ENCODE peak calls at places on chromosomes 12 and 14, in four cellular contexts. F is CD4-positive, alpha-beta T cell; K is A549; H is endothelial cell of umbilical vein. M is an unnamed sample.
A peak's percentile ranks its signal among the peaks of the same experiment; 100 is the strongest.

GRCh38 chr12:47155457-47156166 is 75.9 kb upstream of the AMIGO2 start:
- DNase-seq in F (no peak), K (no peak), H (no peak), M (no peak)

GRCh38 chr14:78083837-78084236 is 86.3 kb upstream of the NRXN3 start:
- DNase-seq in F (no peak), K (no peak), H (no peak), M (no peak)

GRCh38 chr14:50067723-50068495 is 48.5 kb downstream of the VCPKMT start:
- DNase-seq in F (no peak), K (peak; percentile 40), H (peak; percentile 38), M (no peak)

GRCh38 chr14:78202976-78203375 is 32.8 kb downstream of the NRXN3 start:
- DNase-seq in F (no peak), K (no peak), H (no peak), M (no peak)

GRCh38 chr14:87952307-87953094 is 40.5 kb downstream of the GALC start:
- DNase-seq in F (no peak), K (no peak), H (no peak), M (no peak)

GRCh38 chr12:6272300-6273208 is 37.9 kb upstream of the PLEKHG6 start:
- DNase-seq in F (no peak), K (no peak), H (no peak), M (no peak)

GRCh38 chr12:109824731-109825130 is 8.5 kb downstream of the TRPV4 start:
- DNase-seq in F (no peak), K (no peak), H (no peak), M (no peak)

GRCh38 chr12:11810962-11811361 is 161.5 kb downstream of the ETV6 start:
- DNase-seq in F (no peak), K (no peak), H (peak; percentile 41), M (no peak)

GRCh38 chr14:89000007-89000942 is 175.8 kb downstream of the TTC8 start:
- DNase-seq in F (no peak), K (peak; percentile 81), H (peak; percentile 57), M (no peak)

GRCh38 chr12:30678221-30678620 is 17.4 kb downstream of the IPO8 start:
- DNase-seq in F (no peak), K (no peak), H (no peak), M (no peak)

GRCh38 chr12:108508243-108508642 is 6.8 kb upstream of the FICD start:
- DNase-seq in F (no peak), K (no peak), H (no peak), M (no peak)

GRCh38 chr12:124484526-124484953 is 82.9 kb downstream of the NCOR2 start:
- DNase-seq in F (no peak), K (no peak), H (no peak), M (no peak)

GRCh38 chr12:94667031-94667540 is 16.7 kb upstream of the TMCC3 start:
- DNase-seq in F (no peak), K (no peak), H (no peak), M (no peak)

GRCh38 chr14:103688906-103689902 is 26.0 kb downstream of the XRCC3 start:
- DNase-seq in F (no peak), K (no peak), H (no peak), M (peak; percentile 56)

GRCh38 chr12:96196781-96197180 is 2.6 kb downstream of the ELK3 start:
- DNase-seq in F (no peak), K (no peak), H (peak; percentile 59), M (no peak)

GRCh38 chr12:108269224-108269623 is 69.9 kb downstream of the CMKLR1 start:
- DNase-seq in F (no peak), K (no peak), H (no peak), M (no peak)

GRCh38 chr14:101961011-101961721 is 3.2 kb upstream of the DYNC1H1 start:
- DNase-seq in F (peak; percentile 66), K (peak; percentile 77), H (peak; percentile 76), M (peak; percentile 11)

GRCh38 chr12:86662464-86662863 is 406.3 kb upstream of the MGAT4C start:
- DNase-seq in F (no peak), K (no peak), H (no peak), M (no peak)

GRCh38 chr14:81458352-81458751 is 58.2 kb upstream of the STON2 start:
- DNase-seq in F (no peak), K (no peak), H (no peak), M (no peak)
- H3K27ac ChIP-seq in F (no peak overlapping the region), K (no peak overlapping the region), H (no peak overlapping the region), M (no peak overlapping the region)

GRCh38 chr14:22422238-22422637 is 166.8 kb downstream of the DAD1 start:
- DNase-seq in F (no peak), K (no peak), H (no peak), M (no peak)
- H3K27ac ChIP-seq in F (no peak overlapping the region), K (no peak overlapping the region), H (no peak overlapping the region), M (no peak overlapping the region)

GRCh38 chr12:14240873-14241220 is 124.6 kb upstream of the ATF7IP start:
- DNase-seq in F (no peak), K (no peak), H (no peak), M (no peak)
- H3K27ac ChIP-seq in F (no peak overlapping the region), K (no peak overlapping the region), H (no peak overlapping the region), M (no peak overlapping the region)

GRCh38 chr14:31339743-31340142 is 80.6 kb downstream of the HEATR5A start:
- DNase-seq in F (no peak), K (no peak), H (no peak), M (no peak)

GRCh38 chr14:31340297-31341063 is 79.9 kb downstream of the HEATR5A start:
- DNase-seq in F (no peak), K (no peak), H (no peak), M (no peak)

GRCh38 chr14:31336646-31337045 is 83.7 kb downstream of the HEATR5A start:
- DNase-seq in F (no peak), K (no peak), H (no peak), M (no peak)

GRCh38 chr14:31341280-31341679 is 79.1 kb downstream of the HEATR5A start:
- DNase-seq in F (no peak), K (no peak), H (no peak), M (no peak)

GRCh38 chr14:31337331-31337730 is 83.0 kb downstream of the HEATR5A start:
- DNase-seq in F (no peak), K (no peak), H (no peak), M (no peak)
- H3K27ac ChIP-seq in F (no peak overlapping the region), K (no peak overlapping the region), H (no peak overlapping the region), M (no peak overlapping the region)

GRCh38 chr12:120132863-120133385 is 16.4 kb upstream of the RAB35 start:
- DNase-seq in F (no peak), K (no peak), H (no peak), M (no peak)
- H3K27ac ChIP-seq in F (no peak overlapping the region), K (no peak overlapping the region), H (no peak overlapping the region), M (no peak overlapping the region)

GRCh38 chr14:33017016-33017415 is 78.3 kb downstream of the NPAS3 start:
- DNase-seq in F (no peak), K (no peak), H (no peak), M (no peak)
- H3K27ac ChIP-seq in F (no peak overlapping the region), K (no peak overlapping the region), H (no peak overlapping the region), M (no peak overlapping the region)

GRCh38 chr12:104460041-104460757 is 3.5 kb downstream of the CHST11 start:
- DNase-seq in F (no peak), K (no peak), H (no peak), M (no peak)

GRCh38 chr12:104460973-104461693 is 4.4 kb downstream of the CHST11 start:
- DNase-seq in F (no peak), K (no peak), H (peak; percentile 33), M (no peak)

GRCh38 chr12:104458645-104459555 is 2.2 kb downstream of the CHST11 start:
- DNase-seq in F (no peak), K (peak; percentile 19), H (peak; percentile 50), M (no peak)

GRCh38 chr12:104457746-104458644 is 1.2 kb downstream of the CHST11 start:
- DNase-seq in F (peak; percentile 54), K (peak; percentile 55), H (peak; percentile 25), M (no peak)

GRCh38 chr12:104459556-104459909 is 2.8 kb downstream of the CHST11 start:
- DNase-seq in F (no peak), K (no peak), H (no peak), M (no peak)
- H3K27ac ChIP-seq in F (peak overlapping the region; percentile 78), K (no peak overlapping the region), H (no peak overlapping the region), M (peak overlapping the region; percentile 72)

GRCh38 chr12:120199595-120200306 is 1.2 kb downstream of the RPLP0 start:
- DNase-seq in F (no peak), K (no peak), H (peak; percentile 68), M (no peak)
- H3K27ac ChIP-seq in F (peak overlapping the region; percentile 67), K (peak overlapping the region; percentile 92), H (peak overlapping the region; percentile 34), M (no peak overlapping the region)

DNA sequence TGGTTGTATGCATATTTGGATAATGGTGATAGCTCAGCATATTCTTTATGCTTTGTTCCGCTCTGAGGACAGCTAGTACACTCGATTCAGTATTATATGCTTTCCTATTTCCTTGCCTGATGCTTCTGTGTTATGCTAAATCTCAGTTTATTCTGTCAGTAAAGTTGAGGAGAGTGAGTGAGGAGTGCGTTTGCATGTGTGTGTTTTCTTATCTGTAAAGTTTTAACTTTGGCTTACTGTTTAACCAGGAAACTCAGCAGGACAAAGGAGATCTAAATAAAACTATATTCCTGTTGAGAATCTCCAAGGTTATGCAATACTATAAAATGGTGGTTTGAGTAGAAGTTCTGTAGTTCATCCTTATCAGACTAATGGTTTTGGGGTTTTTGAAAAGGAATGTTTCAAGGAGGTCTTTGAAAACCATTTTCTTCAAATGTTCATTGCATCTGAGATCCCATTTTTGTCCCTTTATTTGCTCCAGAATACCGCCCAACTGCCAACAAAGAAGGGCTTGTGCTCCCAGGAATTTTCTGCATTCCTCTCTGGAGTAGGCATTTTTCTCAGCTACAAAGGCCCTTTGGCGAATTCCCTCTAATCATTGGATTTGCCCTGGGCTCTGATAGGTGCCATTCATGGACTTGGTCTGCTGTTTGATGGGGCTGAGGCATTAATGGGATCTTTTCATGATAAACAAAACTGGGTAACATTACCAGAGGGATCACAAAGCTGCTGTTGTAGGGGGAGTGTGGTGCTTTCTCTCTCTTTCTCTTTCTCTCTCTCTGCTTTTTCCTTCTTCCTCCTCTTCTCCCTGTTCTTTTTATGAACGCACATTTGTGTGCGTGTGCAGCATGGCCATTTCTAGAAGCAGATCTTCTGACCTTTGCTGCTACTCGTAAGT is 71.7 kb downstream of the HMGA2 start:
- DNase-seq in F (no peak), K (no peak), H (no peak), M (no peak)
- H3K27ac ChIP-seq in F (no peak overlapping the region), K (peak overlapping the region; percentile 72), H (no peak overlapping the region), M (no peak overlapping the region)

M was measured in substantia nigra.